ENCODE peak calls at places on chromosomes 11 and 22, in seven cellular contexts. One of them, this sample, is unnamed.

GRCh38 chr11:69367211-69367964 is 73.4 kb downstream of the MYEOV start:
- DNase-seq in PC-3: peak
- DNase-seq in lower lobe of right lung: no peak
- DNase-seq in cardiac muscle cell: no peak
- DNase-seq in stomach: peak
- DNase-seq in osteoblast: no peak
- DNase-seq in fibroblast of lung: no peak
- DNase-seq in this sample: no peak

GRCh38 chr11:20251496-20251895 is 91.2 kb upstream of the DBX1 start:
- DNase-seq in osteoblast: no peak
- DNase-seq in PC-3: no peak
- DNase-seq in stomach: no peak
- DNase-seq in lower lobe of right lung: no peak
- DNase-seq in cardiac muscle cell: no peak
- DNase-seq in fibroblast of lung: no peak
- DNase-seq in this sample: no peak

GRCh38 chr22:38086001-38086845 is 2.2 kb upstream of the SLC16A8 start:
- DNase-seq in PC-3: peak
- DNase-seq in cardiac muscle cell: no peak
- DNase-seq in stomach: no peak
- DNase-seq in lower lobe of right lung: peak
- DNase-seq in osteoblast: peak
- DNase-seq in fibroblast of lung: no peak
- DNase-seq in this sample: no peak

GRCh38 chr11:15918674-15919073 is 437.7 kb downstream of the SOX6 start:
- DNase-seq in stomach: no peak
- DNase-seq in cardiac muscle cell: no peak
- DNase-seq in lower lobe of right lung: no peak
- DNase-seq in osteoblast: no peak
- DNase-seq in fibroblast of lung: no peak
- DNase-seq in PC-3: no peak
- DNase-seq in this sample: no peak

GRCh38 chr11:8080674-8081590 is at the start of gene TUB:
- DNase-seq in cardiac muscle cell: peak
- DNase-seq in fibroblast of lung: peak
- DNase-seq in PC-3: no peak
- DNase-seq in stomach: peak
- DNase-seq in osteoblast: peak
- DNase-seq in lower lobe of right lung: no peak
- DNase-seq in this sample: no peak

GRCh38 chr11:59556883-59557205 is 45.5 kb downstream of the OR4D9 start:
- DNase-seq in cardiac muscle cell: no peak
- DNase-seq in lower lobe of right lung: no peak
- DNase-seq in PC-3: peak
- DNase-seq in stomach: no peak
- DNase-seq in fibroblast of lung: peak
- DNase-seq in osteoblast: peak
- DNase-seq in this sample: no peak

GRCh38 chr11:66126064-66126463 is 56.0 kb downstream of the PACS1 start:
- DNase-seq in fibroblast of lung: no peak
- DNase-seq in osteoblast: no peak
- DNase-seq in cardiac muscle cell: no peak
- DNase-seq in stomach: no peak
- DNase-seq in lower lobe of right lung: no peak
- DNase-seq in PC-3: no peak
- DNase-seq in this sample: no peak

GRCh38 chr22:26323013-26323412 is 106.0 kb upstream of the ASPHD2 start:
- DNase-seq in cardiac muscle cell: no peak
- DNase-seq in lower lobe of right lung: no peak
- DNase-seq in osteoblast: no peak
- DNase-seq in stomach: no peak
- DNase-seq in PC-3: no peak
- DNase-seq in fibroblast of lung: no peak
- DNase-seq in this sample: no peak

GRCh38 chr11:113705871-113706654 is at the start of gene TMPRSS5:
- DNase-seq in osteoblast: no peak
- DNase-seq in lower lobe of right lung: no peak
- DNase-seq in cardiac muscle cell: no peak
- DNase-seq in stomach: no peak
- DNase-seq in PC-3: no peak
- DNase-seq in fibroblast of lung: no peak
- DNase-seq in this sample: no peak

GRCh38 chr11:62792193-62792575 is 378 bp upstream of the TMEM223 start:
- DNase-seq in PC-3: no peak
- DNase-seq in cardiac muscle cell: peak
- DNase-seq in stomach: no peak
- DNase-seq in osteoblast: no peak
- DNase-seq in fibroblast of lung: peak
- DNase-seq in lower lobe of right lung: no peak
- DNase-seq in this sample: no peak

GRCh38 chr22:48489551-48490512 is 1337.8 kb downstream of the BRD1 start:
- DNase-seq in cardiac muscle cell: peak
- DNase-seq in fibroblast of lung: peak
- DNase-seq in lower lobe of right lung: no peak
- DNase-seq in stomach: peak
- DNase-seq in PC-3: no peak
- DNase-seq in osteoblast: peak
- DNase-seq in this sample: no peak
- H3K4me3 ChIP-seq in cardiac muscle cell: peak
- H3K4me3 ChIP-seq in fibroblast of lung: peak
- H3K4me3 ChIP-seq in lower lobe of right lung: peak
- H3K4me3 ChIP-seq in stomach: peak
- H3K4me3 ChIP-seq in PC-3: no peak
- H3K4me3 ChIP-seq in osteoblast: peak
- H3K4me3 ChIP-seq in this sample: no peak

GRCh38 chr11:70622091-70622490 is 223.8 kb downstream of the CTTN start:
- DNase-seq in fibroblast of lung: no peak
- DNase-seq in PC-3: no peak
- DNase-seq in cardiac muscle cell: no peak
- DNase-seq in lower lobe of right lung: no peak
- DNase-seq in stomach: no peak
- DNase-seq in osteoblast: peak
- DNase-seq in this sample: no peak
- H3K27ac ChIP-seq in fibroblast of lung: no peak
- H3K27ac ChIP-seq in PC-3: no peak
- H3K27ac ChIP-seq in cardiac muscle cell: no peak
- H3K27ac ChIP-seq in lower lobe of right lung: no peak
- H3K27ac ChIP-seq in stomach: no peak
- H3K27ac ChIP-seq in osteoblast: no peak
- H3K27ac ChIP-seq in this sample: no peak

GRCh38 chr22:42992886-42993479 is 22.0 kb downstream of the PACSIN2 start:
- DNase-seq in cardiac muscle cell: no peak
- DNase-seq in osteoblast: no peak
- DNase-seq in PC-3: no peak
- DNase-seq in stomach: peak
- DNase-seq in lower lobe of right lung: no peak
- DNase-seq in fibroblast of lung: no peak
- DNase-seq in this sample: no peak
- H3K4me3 ChIP-seq in cardiac muscle cell: no peak
- H3K4me3 ChIP-seq in osteoblast: peak
- H3K4me3 ChIP-seq in PC-3: no peak
- H3K4me3 ChIP-seq in stomach: no peak
- H3K4me3 ChIP-seq in lower lobe of right lung: no peak
- H3K4me3 ChIP-seq in fibroblast of lung: no peak
- H3K4me3 ChIP-seq in this sample: no peak

GRCh38 chr11:94925422-94926270 is 47.7 kb downstream of the CWC15 start:
- DNase-seq in stomach: no peak
- DNase-seq in cardiac muscle cell: no peak
- DNase-seq in PC-3: no peak
- DNase-seq in osteoblast: peak
- DNase-seq in lower lobe of right lung: no peak
- DNase-seq in fibroblast of lung: no peak
- DNase-seq in this sample: no peak

GRCh38 chr11:94926698-94927237 is 46.6 kb downstream of the CWC15 start:
- DNase-seq in fibroblast of lung: peak
- DNase-seq in PC-3: peak
- DNase-seq in osteoblast: peak
- DNase-seq in lower lobe of right lung: peak
- DNase-seq in cardiac muscle cell: peak
- DNase-seq in stomach: peak
- DNase-seq in this sample: peak

GRCh38 chr11:94924074-94925031 is 49.0 kb downstream of the CWC15 start:
- DNase-seq in fibroblast of lung: no peak
- DNase-seq in PC-3: no peak
- DNase-seq in stomach: no peak
- DNase-seq in osteoblast: no peak
- DNase-seq in lower lobe of right lung: no peak
- DNase-seq in cardiac muscle cell: no peak
- DNase-seq in this sample: no peak

GRCh38 chr11:94926271-94926625 is 47.1 kb downstream of the CWC15 start:
- DNase-seq in stomach: no peak
- DNase-seq in osteoblast: no peak
- DNase-seq in fibroblast of lung: peak
- DNase-seq in PC-3: no peak
- DNase-seq in lower lobe of right lung: no peak
- DNase-seq in cardiac muscle cell: no peak
- DNase-seq in this sample: no peak

DNA sequence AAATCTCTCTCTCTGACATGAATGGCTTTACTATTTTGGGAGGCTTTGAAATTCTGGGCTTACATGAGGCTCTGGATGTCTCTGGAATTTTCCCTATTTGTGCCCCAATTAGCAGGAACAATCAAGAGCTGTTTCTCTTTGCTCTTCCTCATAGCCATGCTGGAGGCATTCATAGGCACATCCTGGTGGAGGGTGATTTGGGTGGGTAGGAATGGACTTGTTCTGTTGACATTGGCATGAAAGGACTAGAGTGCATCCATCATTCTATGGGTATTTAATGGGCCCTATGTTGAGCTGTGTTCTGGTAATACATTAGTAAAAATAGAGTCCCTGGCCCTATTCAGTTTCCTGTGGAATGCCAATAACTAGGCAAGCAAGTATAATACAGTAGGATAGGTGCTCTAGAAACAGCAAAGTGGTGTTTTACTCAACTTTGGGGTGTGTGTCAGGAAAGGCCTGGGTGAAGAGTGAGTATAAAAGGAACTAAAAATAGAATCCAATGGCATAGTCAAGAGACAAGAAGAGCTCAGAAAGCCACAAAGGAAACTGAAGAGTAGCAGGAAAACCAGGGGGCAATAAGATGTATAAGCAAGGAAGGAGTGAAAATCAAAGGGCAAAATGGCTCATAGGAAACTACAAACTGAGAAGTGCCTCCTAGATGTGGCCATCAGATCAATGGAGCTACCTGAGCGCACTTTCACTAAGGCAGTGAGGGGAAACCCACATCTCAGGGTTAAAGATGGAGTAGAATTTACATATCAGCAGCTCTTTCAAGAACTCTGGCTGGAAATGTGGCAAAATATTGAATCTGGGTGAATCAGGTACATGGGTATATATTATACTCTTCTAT is 45.0 kb downstream of the CWC15 start:
- DNase-seq in cardiac muscle cell: no peak
- DNase-seq in PC-3: no peak
- DNase-seq in stomach: no peak
- DNase-seq in fibroblast of lung: peak
- DNase-seq in lower lobe of right lung: no peak
- DNase-seq in osteoblast: no peak
- DNase-seq in this sample: no peak
- H3K27ac ChIP-seq in cardiac muscle cell: no peak
- H3K27ac ChIP-seq in PC-3: no peak
- H3K27ac ChIP-seq in stomach: peak
- H3K27ac ChIP-seq in fibroblast of lung: peak
- H3K27ac ChIP-seq in lower lobe of right lung: peak
- H3K27ac ChIP-seq in osteoblast: peak
- H3K27ac ChIP-seq in this sample: no peak

GRCh38 chr11:64692764-64693331 is 30.1 kb downstream of the NRXN2 start:
- DNase-seq in PC-3: no peak
- DNase-seq in fibroblast of lung: no peak
- DNase-seq in osteoblast: no peak
- DNase-seq in stomach: no peak
- DNase-seq in cardiac muscle cell: no peak
- DNase-seq in lower lobe of right lung: no peak
- DNase-seq in this sample: no peak

GRCh38 chr11:64695548-64695947 is 27.4 kb downstream of the NRXN2 start:
- DNase-seq in stomach: no peak
- DNase-seq in cardiac muscle cell: no peak
- DNase-seq in fibroblast of lung: no peak
- DNase-seq in lower lobe of right lung: no peak
- DNase-seq in PC-3: no peak
- DNase-seq in osteoblast: peak
- DNase-seq in this sample: no peak

GRCh38 chr11:64696045-64696444 is 27.0 kb downstream of the NRXN2 start:
- DNase-seq in PC-3: no peak
- DNase-seq in stomach: no peak
- DNase-seq in osteoblast: peak
- DNase-seq in cardiac muscle cell: no peak
- DNase-seq in lower lobe of right lung: no peak
- DNase-seq in fibroblast of lung: no peak
- DNase-seq in this sample: no peak

GRCh38 chr11:64694026-64694755 is 28.8 kb downstream of the NRXN2 start:
- DNase-seq in lower lobe of right lung: no peak
- DNase-seq in fibroblast of lung: no peak
- DNase-seq in stomach: no peak
- DNase-seq in PC-3: no peak
- DNase-seq in osteoblast: peak
- DNase-seq in cardiac muscle cell: no peak
- DNase-seq in this sample: no peak

DNA sequence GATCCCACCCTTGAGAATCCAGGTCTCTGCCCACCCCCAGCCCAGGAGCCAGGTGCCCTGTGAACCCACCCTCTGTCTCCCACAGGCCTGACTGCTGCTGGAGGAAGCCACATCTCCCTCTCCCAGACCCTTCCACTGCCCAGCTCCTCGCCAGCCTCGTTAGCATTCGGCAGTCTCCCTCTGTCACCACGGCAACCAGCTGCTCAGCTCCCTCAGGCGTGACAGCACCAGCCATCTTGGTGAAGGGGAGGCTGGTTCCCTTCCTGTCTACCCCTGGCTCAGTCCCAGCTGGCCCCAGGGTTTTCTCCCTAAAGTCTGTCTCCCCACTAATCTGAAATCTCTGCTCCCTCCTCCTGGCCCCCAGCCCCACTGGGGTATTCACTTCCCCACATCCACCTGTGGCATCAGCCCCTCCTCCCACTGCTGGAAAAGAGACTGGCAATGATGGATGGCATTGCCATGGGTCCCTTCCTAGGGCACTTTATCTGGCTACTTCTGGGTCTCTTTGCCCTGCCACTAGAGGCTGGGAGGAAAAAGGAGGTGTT is 28.1 kb downstream of the NRXN2 start:
- DNase-seq in stomach: no peak
- DNase-seq in PC-3: no peak
- DNase-seq in fibroblast of lung: no peak
- DNase-seq in lower lobe of right lung: no peak
- DNase-seq in cardiac muscle cell: peak
- DNase-seq in osteoblast: peak
- DNase-seq in this sample: no peak
- H3K4me3 ChIP-seq in stomach: no peak
- H3K4me3 ChIP-seq in PC-3: no peak
- H3K4me3 ChIP-seq in fibroblast of lung: no peak
- H3K4me3 ChIP-seq in lower lobe of right lung: no peak
- H3K4me3 ChIP-seq in cardiac muscle cell: no peak
- H3K4me3 ChIP-seq in osteoblast: no peak
- H3K4me3 ChIP-seq in this sample: no peak

GRCh38 chr11:103907548-103908455 is 128.6 kb upstream of the DDI1 start:
- DNase-seq in osteoblast: no peak
- DNase-seq in stomach: no peak
- DNase-seq in cardiac muscle cell: no peak
- DNase-seq in lower lobe of right lung: no peak
- DNase-seq in PC-3: peak
- DNase-seq in fibroblast of lung: peak
- DNase-seq in this sample: no peak
- H3K27ac ChIP-seq in osteoblast: no peak
- H3K27ac ChIP-seq in stomach: peak
- H3K27ac ChIP-seq in cardiac muscle cell: no peak
- H3K27ac ChIP-seq in lower lobe of right lung: no peak
- H3K27ac ChIP-seq in PC-3: no peak
- H3K27ac ChIP-seq in fibroblast of lung: no peak
- H3K27ac ChIP-seq in this sample: no peak